ENCODE peak calls at places on chromosome 5, in six cellular contexts. T is upper lobe of right lung, D is left ventricle myocardium inferior, H is A549, W is GM06990, L is IMR-90. M is an unnamed sample.

GRCh38 chr5:138490648-138491283 is 25.5 kb downstream of the EGR1 start:
- DNase-seq in W (no peak), D (no peak), T (no peak), H (no peak), L (no peak), M (no peak)

GRCh38 chr5:172005708-172006377 is 595 bp downstream of the FBXW11 start:
- DNase-seq in D (peak), T (peak), H (peak), L (no peak), W (no peak), M (peak)

GRCh38 chr5:16673241-16673998 is 56.6 kb upstream of the RETREG1 start:
- DNase-seq in D (no peak), W (no peak), H (no peak), T (no peak), L (no peak), M (no peak)

GRCh38 chr5:150517272-150518152 is 9.6 kb downstream of the NDST1 start:
- DNase-seq in T (peak), H (peak), L (peak), D (peak), W (no peak), M (no peak)

GRCh38 chr5:52800394-52801213 is 12.9 kb downstream of the ITGA1 start:
- DNase-seq in D (peak), L (peak), H (peak), W (no peak), T (peak), M (peak)

GRCh38 chr5:43802119-43802518 is 199.1 kb downstream of the NNT start:
- DNase-seq in H (no peak), L (peak), W (no peak), D (no peak), T (no peak), M (no peak)

GRCh38 chr5:37918420-37918819 is 78.6 kb upstream of the GDNF start:
- DNase-seq in H (no peak), L (peak), W (no peak), D (no peak), T (no peak), M (no peak)

GRCh38 chr5:90015584-90016018 is 394.0 kb downstream of the CETN3 start:
- DNase-seq in W (peak), H (no peak), L (peak), T (no peak), D (no peak), M (peak)

GRCh38 chr5:138138949-138139775 is at the start of gene NME5:
- DNase-seq in T (peak), D (peak), L (peak), W (peak), H (no peak), M (peak)

GRCh38 chr5:9507974-9508373 is 37.9 kb downstream of the SEMA5A start:
- DNase-seq in H (no peak), D (no peak), T (no peak), W (no peak), L (peak), M (no peak)

GRCh38 chr5:107717816-107718215 is 47.1 kb upstream of the EFNA5 start:
- DNase-seq in L (no peak), W (no peak), H (no peak), T (no peak), D (no peak), M (no peak)

GRCh38 chr5:98599016-98599415 is 174.4 kb upstream of the RGMB start:
- DNase-seq in W (no peak), T (no peak), D (no peak), L (peak), H (no peak), M (no peak)

GRCh38 chr5:112649882-112650281 is 87.8 kb upstream of the APC start:
- DNase-seq in D (no peak), H (no peak), W (no peak), L (no peak), T (no peak), M (no peak)

GRCh38 chr5:100148239-100148638 is 386.9 kb upstream of the FAM174A start:
- DNase-seq in W (no peak), D (no peak), L (no peak), H (no peak), T (no peak), M (no peak)

GRCh38 chr5:107553063-107553676 is 117.6 kb downstream of the EFNA5 start:
- DNase-seq in L (peak), H (no peak), D (no peak), T (no peak), W (no peak), M (no peak)

GRCh38 chr5:162488077-162488476 is 420.5 kb downstream of the GABRG2 start:
- DNase-seq in L (no peak), H (no peak), W (no peak), T (no peak), D (no peak), M (no peak)

GRCh38 chr5:166883016-166883415 is 1408.4 kb upstream of the WWC1 start:
- DNase-seq in W (peak), H (peak), D (no peak), T (no peak), L (no peak), M (peak)

GRCh38 chr5:122458278-122458872 is 146.3 kb downstream of the SNCAIP start:
- DNase-seq in H (peak), L (peak), D (no peak), W (peak), T (no peak), M (peak)

GRCh38 chr5:82396871-82397514 is 118.8 kb upstream of the RPS23 start:
- DNase-seq in H (peak), L (peak), D (peak), T (peak), W (no peak), M (no peak)

GRCh38 chr5:80184235-80185023 is 71.4 kb downstream of the SERINC5 start:
- DNase-seq in L (no peak), T (peak), D (no peak), H (peak), W (no peak), M (no peak)

GRCh38 chr5:176153741-176154140 is 84.5 kb upstream of the SIMC1 start:
- DNase-seq in D (no peak), H (no peak), L (no peak), T (no peak), W (no peak), M (no peak)

GRCh38 chr5:78056053-78056452 is 238.4 kb downstream of the AP3B1 start:
- DNase-seq in D (no peak), L (no peak), H (no peak), W (no peak), T (no peak), M (no peak)

GRCh38 chr5:850511-851006 is at the start of gene ZDHHC11:
- DNase-seq in H (no peak), L (no peak), W (no peak), T (peak), D (peak), M (no peak)

GRCh38 chr5:137217599-137218200 is 281.4 kb downstream of the SPOCK1 start:
- DNase-seq in T (no peak), D (no peak), H (no peak), W (no peak), L (peak), M (no peak)

GRCh38 chr5:159440235-159440634 is 109.9 kb upstream of the IL12B start:
- DNase-seq in D (no peak), H (no peak), W (no peak), T (no peak), L (no peak), M (peak)

GRCh38 chr5:159440948-159441347 is 110.7 kb upstream of the IL12B start:
- DNase-seq in D (no peak), L (no peak), T (no peak), W (no peak), H (no peak), M (no peak)

GRCh38 chr5:159444441-159445082 is 114.3 kb upstream of the IL12B start:
- DNase-seq in W (no peak), L (peak), D (no peak), T (no peak), H (peak), M (peak)

GRCh38 chr5:159441441-159441840 is 111.2 kb upstream of the IL12B start:
- DNase-seq in T (no peak), W (no peak), L (no peak), D (peak), H (peak), M (peak)

DNA sequence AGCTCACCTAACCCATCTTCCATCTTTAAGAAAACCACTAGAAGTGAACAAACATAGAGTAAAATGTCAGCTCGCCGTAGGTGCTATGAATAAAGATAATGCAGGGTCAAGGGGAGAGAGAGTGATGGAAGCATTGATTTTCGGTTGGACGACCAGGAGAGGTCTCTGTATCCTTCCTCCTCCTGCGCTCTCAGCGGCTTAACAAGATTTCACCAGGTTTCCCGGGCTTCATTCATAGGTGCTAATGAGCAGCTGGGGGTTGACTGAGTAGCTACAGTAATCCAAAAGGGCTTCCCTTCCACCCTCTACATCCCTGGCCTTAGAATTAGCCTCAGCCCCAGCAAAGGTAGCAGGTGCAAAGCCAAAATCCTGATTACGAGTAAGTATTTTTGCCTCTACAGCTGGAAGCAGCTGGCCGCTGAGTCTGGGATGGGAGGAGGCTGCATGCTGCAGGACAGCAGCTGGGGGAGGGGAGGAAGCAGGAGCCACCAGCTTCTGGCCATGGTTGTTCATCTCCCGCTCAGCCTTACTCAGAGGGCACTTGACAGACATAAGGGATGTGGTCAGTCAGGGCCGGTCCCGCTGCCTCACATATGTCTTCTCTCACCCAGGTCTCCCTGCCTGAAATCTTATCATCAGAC is 112.0 kb upstream of the IL12B start:
- DNase-seq in H (no peak), L (peak), T (no peak), W (no peak), D (peak), M (no peak)
- TF ChIP-seq CTCF in H (no peak), L (no peak), T (no peak), W (no peak), D (no peak), M (no peak)

GRCh38 chr5:139698461-139699146 is 50.5 kb downstream of the CXXC5 start:
- DNase-seq in L (peak), D (peak), T (peak), H (no peak), W (no peak), M (peak)

GRCh38 chr5:139695183-139695573 is 47.0 kb downstream of the CXXC5 start:
- DNase-seq in W (no peak), H (no peak), T (no peak), L (no peak), D (no peak), M (no peak)

GRCh38 chr5:139696167-139696893 is 48.2 kb downstream of the CXXC5 start:
- DNase-seq in T (no peak), H (no peak), D (no peak), W (no peak), L (no peak), M (no peak)

GRCh38 chr5:139699352-139699751 is 51.2 kb downstream of the CXXC5 start:
- DNase-seq in D (no peak), W (no peak), T (no peak), H (no peak), L (no peak), M (no peak)

DNA sequence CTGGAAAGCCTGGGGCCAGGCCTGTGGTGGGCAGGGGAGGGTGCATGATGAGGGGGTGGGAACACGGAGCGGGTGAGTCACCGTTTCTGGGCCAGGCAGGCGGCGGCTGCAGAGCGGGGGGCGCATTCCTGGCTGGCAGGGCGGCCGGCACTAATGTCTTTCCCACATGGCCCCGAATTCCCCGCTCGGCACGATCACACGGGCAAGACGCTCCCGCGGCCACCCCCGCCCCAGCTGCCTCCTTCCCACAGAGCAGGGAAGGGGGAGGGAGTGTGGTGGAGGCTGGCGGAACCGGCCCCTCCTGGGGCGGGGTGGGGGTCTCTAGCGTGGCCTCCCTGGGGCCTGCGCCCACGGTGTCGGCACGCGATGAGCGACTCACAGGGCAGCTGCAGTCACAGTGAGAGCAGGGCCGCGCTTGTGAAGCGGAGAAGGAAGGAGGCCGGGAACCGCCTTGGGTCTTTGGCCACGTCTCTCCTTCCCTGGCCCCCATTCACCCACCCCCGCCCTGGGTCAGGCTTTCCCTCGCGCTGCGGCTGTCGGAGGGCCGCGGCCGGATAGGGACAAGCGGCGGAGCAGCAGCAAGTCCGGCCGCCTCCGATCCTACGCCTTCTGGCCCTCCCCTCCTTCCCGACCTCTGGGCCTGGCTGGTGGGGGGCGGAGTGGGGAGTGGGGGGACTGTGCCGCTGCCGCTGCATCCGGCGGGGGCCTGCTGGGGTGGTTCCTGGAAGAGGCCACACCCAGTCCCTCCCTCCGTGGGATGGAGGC is 48.9 kb downstream of the CXXC5 start:
- DNase-seq in T (peak), W (peak), H (no peak), L (peak), D (peak), M (no peak)
- H3K4me3 ChIP-seq in T (peak), W (peak), H (no peak), L (peak), D (peak), M (peak)

GRCh38 chr5:142324871-142325676 is at the start of gene SPRY4:
- DNase-seq in H (peak), L (peak), T (peak), D (peak), W (peak), M (peak)
- TF ChIP-seq CTCF in H (peak), L (no peak), T (no peak), D (no peak), W (no peak), M (no peak)

GRCh38 chr5:149273950-149274349 is 2.3 kb downstream of the AFAP1L1 start:
- DNase-seq in T (no peak), H (no peak), L (no peak), D (no peak), W (no peak), M (no peak)

GRCh38 chr5:149273237-149273636 is 1.6 kb downstream of the AFAP1L1 start:
- DNase-seq in H (no peak), D (no peak), T (no peak), W (no peak), L (no peak), M (no peak)

GRCh38 chr5:149268928-149269557 is 2.6 kb upstream of the AFAP1L1 start:
- DNase-seq in W (no peak), T (no peak), L (peak), H (peak), D (no peak), M (peak)

GRCh38 chr5:149271195-149271716 is 403 bp upstream of the AFAP1L1 start:
- DNase-seq in D (no peak), H (peak), L (no peak), T (no peak), W (no peak), M (no peak)

GRCh38 chr5:149271717-149272558 is at the start of gene AFAP1L1:
- DNase-seq in W (no peak), L (peak), D (peak), H (peak), T (peak), M (no peak)
- H3K4me3 ChIP-seq in W (peak), L (peak), D (peak), H (peak), T (peak), M (no peak)